ENCODE peak calls at places on chromosomes 13 and 19, in five cellular contexts. D is B cell, W is astrocyte of the cerebellum, B is ovary, N is hepatocyte. K is an unnamed sample.

GRCh38 chr13:113730831-113731191 is 28.2 kb upstream of the TMEM255B start:
- DNase-seq in D (no peak), W (no peak), B (no peak), N (no peak), K (no peak)

GRCh38 chr13:65943711-65944110 is 1286.4 kb downstream of the PCDH9 start:
- DNase-seq in D (no peak), W (no peak), B (no peak), N (no peak), K (no peak)

GRCh38 chr13:101523154-101523669 is 70.7 kb downstream of the ITGBL1 start:
- DNase-seq in D (no peak), W (no peak), B (no peak), N (no peak), K (no peak)

GRCh38 chr19:40600086-40600917 is 867 bp upstream of the LTBP4 start:
- DNase-seq in D (peak; percentile 46), W (no peak), B (peak; percentile 69), N (no peak), K (no peak)

GRCh38 chr19:29079331-29079730 is 133.6 kb downstream of the UQCRFS1 start:
- DNase-seq in D (no peak), W (no peak), B (no peak), N (no peak), K (no peak)

GRCh38 chr13:77480071-77480470 is 55.4 kb upstream of the SCEL start:
- DNase-seq in D (no peak), W (no peak), B (no peak), N (peak; percentile 14), K (no peak)

GRCh38 chr19:47109541-47110375 is 3.8 kb downstream of the ZC3H4 start:
- DNase-seq in D (no peak), W (no peak), B (no peak), N (peak; percentile 57), K (peak; percentile 83)

GRCh38 chr19:51809787-51810186 is 14.8 kb downstream of the FPR3 start:
- DNase-seq in D (no peak), W (no peak), B (no peak), N (no peak), K (no peak)

GRCh38 chr13:94121686-94122085 is 357.8 kb downstream of the DCT start:
- DNase-seq in D (no peak), W (peak; percentile 22), B (no peak), N (no peak), K (no peak)

GRCh38 chr19:1333789-1334188 is 48.1 kb downstream of the EFNA2 start:
- DNase-seq in D (no peak), W (no peak), B (no peak), N (no peak), K (no peak)

GRCh38 chr13:30477346-30478235 is 11.9 kb upstream of the HMGB1 start:
- DNase-seq in D (peak; percentile 28), W (no peak), B (no peak), N (no peak), K (no peak)

GRCh38 chr19:2611483-2612464 is 90.7 kb downstream of the GNG7 start:
- DNase-seq in D (peak; percentile 24), W (no peak), B (no peak), N (no peak), K (no peak)

GRCh38 chr19:18232540-18233223 is 6.4 kb upstream of the PDE4C start:
- DNase-seq in D (no peak), W (no peak), B (no peak), N (peak; percentile 57), K (peak; percentile 49)
- TF ChIP-seq CTCF in D (no peak), W (no peak), B (no peak), N (no peak), K (no peak)

DNA sequence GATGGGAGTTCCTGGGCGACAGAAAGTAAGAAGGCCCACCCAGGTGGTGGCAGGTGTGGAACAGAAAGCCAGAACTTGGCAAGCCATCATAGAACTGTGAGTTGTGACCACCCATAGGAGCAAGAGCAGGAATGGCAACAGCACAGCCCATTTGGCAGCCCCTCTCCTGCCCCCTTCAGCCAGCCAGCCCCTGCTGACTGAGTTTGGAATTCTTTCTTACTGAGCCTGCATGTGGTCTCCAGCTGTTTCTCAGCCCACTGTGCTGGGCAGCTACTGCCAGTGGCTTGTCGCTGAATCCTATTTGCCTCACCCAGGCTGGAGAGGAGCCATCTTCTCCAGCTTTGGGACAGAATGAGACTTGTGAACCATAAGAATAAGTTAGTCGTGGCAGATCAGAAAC is 28.3 kb downstream of the CNMD start:
- DNase-seq in D (no peak), W (no peak), B (no peak), N (no peak), K (no peak)
- TF ChIP-seq CTCF in D (no peak), W (no peak), B (no peak), N (no peak), K (no peak)

DNA sequence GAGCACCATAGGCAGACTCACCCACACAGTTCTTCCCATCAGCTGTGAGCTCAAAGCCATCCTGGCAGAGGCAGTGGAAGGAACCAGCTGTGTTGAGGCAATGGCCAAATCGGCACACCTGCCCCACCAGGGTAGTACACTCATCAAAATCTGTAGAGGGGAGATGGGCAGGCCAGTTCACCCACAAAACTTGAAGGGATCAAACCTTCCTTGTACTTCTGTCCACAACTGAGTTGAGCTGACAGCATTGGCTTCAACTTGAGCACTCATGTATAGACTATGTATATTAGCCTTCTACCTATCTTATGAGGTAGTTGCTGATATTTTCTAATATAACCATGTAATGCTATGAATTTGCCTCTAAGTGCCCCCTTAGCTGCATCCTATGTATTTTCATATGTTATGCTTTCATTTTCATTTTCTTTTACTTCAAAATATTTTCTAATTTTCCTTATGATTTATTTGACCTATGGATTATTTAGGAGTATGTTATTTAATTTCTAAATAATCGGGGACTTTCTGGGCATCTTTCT is 42.9 kb downstream of the CCL25 start:
- DNase-seq in D (no peak), W (no peak), B (no peak), N (no peak), K (no peak)
- TF ChIP-seq CTCF in D (no peak), W (no peak), B (no peak), N (no peak), K (no peak)

GRCh38 chr13:24741016-24741662 is 22.8 kb upstream of the RNF17 start:
- DNase-seq in D (no peak), W (no peak), B (no peak), N (no peak), K (no peak)
- TF ChIP-seq CTCF in D (no peak), W (no peak), B (no peak), N (peak; percentile 20), K (peak; percentile 52)

GRCh38 chr19:12139309-12139708 is 841 bp downstream of the ZNF20 start:
- DNase-seq in D (no peak), W (no peak), B (no peak), N (no peak), K (no peak)

GRCh38 chr19:12140545-12141404 is 625 bp upstream of the ZNF20 start:
- DNase-seq in D (peak; percentile 90), W (peak; percentile 55), B (peak; percentile 92), N (peak; percentile 93), K (peak; percentile 92)

GRCh38 chr19:12139885-12140544 is at the start of gene ZNF20:
- DNase-seq in D (peak; percentile 90), W (peak; percentile 83), B (peak; percentile 97), N (peak; percentile 99), K (peak; percentile 97)

GRCh38 chr19:12137541-12137940 is 2.6 kb downstream of the ZNF20 start:
- DNase-seq in D (peak; percentile 39), W (no peak), B (no peak), N (no peak), K (peak; percentile 54)

DNA sequence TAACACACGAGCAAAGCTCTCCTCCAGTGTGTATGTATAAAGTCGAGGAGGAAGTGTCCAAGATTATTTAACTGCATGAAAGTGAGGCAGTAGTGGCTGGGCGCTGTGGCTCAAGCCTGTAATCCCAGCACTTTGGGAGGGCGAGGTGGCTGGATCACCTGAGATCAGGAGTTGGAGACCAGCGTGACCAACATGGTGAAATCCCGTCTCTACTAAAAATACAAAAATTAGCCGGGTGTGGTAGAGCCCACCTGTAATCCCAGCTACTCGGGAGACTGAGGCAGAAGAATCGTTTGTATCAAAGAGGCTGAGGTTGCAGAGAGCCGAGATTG is 1.2 kb upstream of the ZNF20 start:
- DNase-seq in D (no peak), W (no peak), B (no peak), N (no peak), K (no peak)
- TF ChIP-seq CTCF in D (peak; percentile 64), W (no peak), B (no peak), N (no peak), K (peak; percentile 49)

DNA sequence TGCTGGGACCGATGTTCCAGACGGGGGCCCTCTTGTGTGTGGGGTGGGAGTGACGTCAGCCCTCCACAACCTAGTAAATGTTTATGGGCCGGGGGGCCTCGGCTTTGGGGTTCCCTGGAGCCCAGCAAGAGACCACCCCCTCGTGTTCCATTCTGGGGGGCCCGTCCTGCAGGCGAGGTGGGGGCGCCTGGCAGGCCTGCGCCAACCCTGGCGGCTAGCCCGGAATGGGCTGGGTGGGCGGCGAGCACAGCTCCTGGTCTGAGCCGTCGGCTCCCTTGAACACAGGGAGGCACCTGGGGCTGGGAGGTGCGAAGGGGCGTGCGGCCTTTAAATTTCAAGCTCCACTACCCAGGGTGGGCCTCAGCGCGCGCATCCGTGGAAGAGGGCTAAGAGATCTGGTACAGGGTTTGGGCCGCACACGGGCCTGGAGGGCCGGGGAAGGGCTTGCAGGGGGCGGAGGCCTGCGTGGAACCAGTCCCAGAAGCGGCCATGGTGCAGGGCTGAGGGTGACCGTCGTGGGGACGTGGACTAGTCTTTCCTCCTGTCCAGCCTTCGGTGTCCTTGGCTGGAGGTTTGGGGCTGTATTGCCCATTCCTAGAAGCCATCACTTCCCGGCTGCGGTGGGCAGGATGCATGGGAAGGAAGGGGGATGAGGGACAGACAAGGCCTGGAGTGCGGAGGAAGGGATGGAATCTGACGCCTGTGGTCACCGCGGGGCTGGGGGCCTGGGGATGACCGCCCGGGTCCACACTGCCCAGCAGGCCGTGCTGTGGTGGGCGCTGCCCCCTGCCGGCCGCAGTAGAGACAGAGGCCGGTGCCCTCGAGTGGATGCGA is 11.4 kb downstream of the NDUFA11 start:
- DNase-seq in D (no peak), W (no peak), B (peak; percentile 66), N (peak; percentile 76), K (peak; percentile 34)
- TF ChIP-seq CTCF in D (peak; percentile 32), W (peak; percentile 69), B (no peak), N (peak; percentile 77), K (peak; percentile 59)

DNA sequence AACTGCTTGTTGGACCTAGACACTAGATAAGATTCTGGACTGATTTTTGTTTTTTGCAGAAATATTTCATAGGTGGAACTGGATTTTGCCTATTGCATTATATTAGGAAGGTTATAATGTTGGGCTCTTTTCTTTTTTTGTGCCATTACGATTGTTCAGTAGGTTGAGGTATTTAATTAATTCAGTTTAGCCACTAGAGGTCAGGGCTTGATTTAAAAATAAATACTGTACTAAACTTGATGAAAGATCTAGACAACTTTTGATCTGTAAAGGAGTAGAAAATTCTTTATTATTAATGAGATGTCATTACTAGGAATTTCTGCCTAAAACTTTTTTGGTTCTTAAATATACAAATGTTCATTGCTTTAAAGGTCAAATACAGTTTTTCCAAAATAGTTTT is 15.2 kb upstream of the SUPT20H start:
- DNase-seq in D (peak; percentile 18), W (no peak), B (no peak), N (peak; percentile 32), K (no peak)
- TF ChIP-seq CTCF in D (peak; percentile 66), W (no peak), B (no peak), N (peak; percentile 57), K (peak; percentile 59)

DNA sequence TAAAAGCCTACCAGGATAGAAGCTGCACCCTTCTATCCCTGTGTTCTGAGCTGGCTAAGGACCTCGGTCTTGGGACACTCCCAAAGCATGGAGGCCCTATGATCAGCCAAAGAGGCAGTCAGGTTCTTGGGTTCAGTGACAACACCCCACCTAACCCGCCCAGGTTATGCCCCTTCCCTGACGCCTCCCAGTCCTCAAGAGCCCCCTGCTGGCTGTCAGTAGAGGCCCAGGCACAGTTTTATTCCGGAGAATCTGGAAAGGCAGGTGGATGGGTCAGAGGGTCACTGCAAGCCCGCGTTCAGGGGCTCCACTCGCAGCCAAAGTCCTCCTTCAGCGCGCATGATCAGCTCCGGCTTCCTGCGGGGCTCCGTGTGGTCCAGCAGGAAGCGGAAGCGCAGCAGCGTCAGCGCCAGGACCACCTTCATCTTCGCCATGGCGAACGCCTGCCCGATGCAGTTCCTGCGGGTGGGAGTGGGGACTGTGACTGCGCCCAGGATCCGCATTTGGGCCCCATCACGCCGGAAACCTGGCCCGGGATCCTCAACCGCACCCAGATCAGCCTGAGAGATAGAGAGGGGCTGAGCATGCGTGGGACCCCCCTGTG is 22.3 kb downstream of the OR10H3 start:
- DNase-seq in D (no peak), W (no peak), B (no peak), N (no peak), K (peak; percentile 21)
- TF ChIP-seq CTCF in D (no peak), W (no peak), B (no peak), N (no peak), K (no peak)